ENCODE peak calls at places on chromosomes 13 and 19, in eight cellular contexts. One of them, this sample, is unnamed.

GRCh38 chr13:89066868-89067466 is 1395.8 kb downstream of the SLITRK5 start:
- DNase-seq in stimulated activated CD4-positive, alpha-beta T cell treated with anti-CD3 and anti-CD28 coated beads, Interleukin-2, amount 100 ng/mL, for 48 hours: peak; percentile 4
- DNase-seq in substantia nigra: no peak
- DNase-seq in NCI-H1105 treated with DMSO at 0.1 percent for 48 hours: peak; percentile 1
- DNase-seq in hepatic stellate cell: no peak
- DNase-seq in cardiac muscle cell: peak; percentile 38
- DNase-seq in stimulated activated CD8-positive, alpha-beta memory T cell treated with anti-CD3 and anti-CD28 coated beads, Interleukin-4, amount 100 ng/mL, for 48 hours: peak; percentile 26
- DNase-seq in NCI-H345: peak; percentile 63
- DNase-seq in this sample: peak; percentile 61

GRCh38 chr19:15280048-15280725 is 47.9 kb upstream of the EPHX3 start:
- DNase-seq in stimulated activated CD8-positive, alpha-beta memory T cell treated with anti-CD3 and anti-CD28 coated beads, Interleukin-4, amount 100 ng/mL, for 48 hours: no peak
- DNase-seq in cardiac muscle cell: no peak
- DNase-seq in NCI-H345: no peak
- DNase-seq in stimulated activated CD4-positive, alpha-beta T cell treated with anti-CD3 and anti-CD28 coated beads, Interleukin-2, amount 100 ng/mL, for 48 hours: no peak
- DNase-seq in hepatic stellate cell: no peak
- DNase-seq in substantia nigra: no peak
- DNase-seq in NCI-H1105 treated with DMSO at 0.1 percent for 48 hours: no peak
- DNase-seq in this sample: no peak

GRCh38 chr13:24042710-24043440 is 117.6 kb upstream of the SPATA13 start:
- DNase-seq in hepatic stellate cell: no peak
- DNase-seq in stimulated activated CD4-positive, alpha-beta T cell treated with anti-CD3 and anti-CD28 coated beads, Interleukin-2, amount 100 ng/mL, for 48 hours: no peak
- DNase-seq in NCI-H1105 treated with DMSO at 0.1 percent for 48 hours: no peak
- DNase-seq in cardiac muscle cell: no peak
- DNase-seq in stimulated activated CD8-positive, alpha-beta memory T cell treated with anti-CD3 and anti-CD28 coated beads, Interleukin-4, amount 100 ng/mL, for 48 hours: no peak
- DNase-seq in NCI-H345: no peak
- DNase-seq in substantia nigra: no peak
- DNase-seq in this sample: no peak

GRCh38 chr13:97574926-97575325 is 141.0 kb downstream of the RAP2A start:
- DNase-seq in stimulated activated CD4-positive, alpha-beta T cell treated with anti-CD3 and anti-CD28 coated beads, Interleukin-2, amount 100 ng/mL, for 48 hours: no peak
- DNase-seq in stimulated activated CD8-positive, alpha-beta memory T cell treated with anti-CD3 and anti-CD28 coated beads, Interleukin-4, amount 100 ng/mL, for 48 hours: peak; percentile 28
- DNase-seq in hepatic stellate cell: peak; percentile 35
- DNase-seq in NCI-H1105 treated with DMSO at 0.1 percent for 48 hours: no peak
- DNase-seq in substantia nigra: no peak
- DNase-seq in cardiac muscle cell: peak; percentile 67
- DNase-seq in NCI-H345: peak; percentile 2
- DNase-seq in this sample: peak; percentile 24

GRCh38 chr19:14370169-14370998 is 10.9 kb upstream of the ADGRE5 start:
- DNase-seq in stimulated activated CD8-positive, alpha-beta memory T cell treated with anti-CD3 and anti-CD28 coated beads, Interleukin-4, amount 100 ng/mL, for 48 hours: no peak
- DNase-seq in cardiac muscle cell: no peak
- DNase-seq in NCI-H1105 treated with DMSO at 0.1 percent for 48 hours: no peak
- DNase-seq in hepatic stellate cell: no peak
- DNase-seq in substantia nigra: no peak
- DNase-seq in stimulated activated CD4-positive, alpha-beta T cell treated with anti-CD3 and anti-CD28 coated beads, Interleukin-2, amount 100 ng/mL, for 48 hours: no peak
- DNase-seq in NCI-H345: no peak
- DNase-seq in this sample: no peak

GRCh38 chr13:26941345-26942174 is 181.0 kb upstream of the GPR12 start:
- DNase-seq in NCI-H1105 treated with DMSO at 0.1 percent for 48 hours: no peak
- DNase-seq in hepatic stellate cell: peak; percentile 72
- DNase-seq in substantia nigra: no peak
- DNase-seq in NCI-H345: no peak
- DNase-seq in stimulated activated CD4-positive, alpha-beta T cell treated with anti-CD3 and anti-CD28 coated beads, Interleukin-2, amount 100 ng/mL, for 48 hours: no peak
- DNase-seq in cardiac muscle cell: peak; percentile 66
- DNase-seq in stimulated activated CD8-positive, alpha-beta memory T cell treated with anti-CD3 and anti-CD28 coated beads, Interleukin-4, amount 100 ng/mL, for 48 hours: no peak
- DNase-seq in this sample: no peak

GRCh38 chr13:74891610-74892009 is 590.4 kb downstream of the TBC1D4 start:
- DNase-seq in NCI-H345: no peak
- DNase-seq in NCI-H1105 treated with DMSO at 0.1 percent for 48 hours: no peak
- DNase-seq in substantia nigra: no peak
- DNase-seq in stimulated activated CD4-positive, alpha-beta T cell treated with anti-CD3 and anti-CD28 coated beads, Interleukin-2, amount 100 ng/mL, for 48 hours: no peak
- DNase-seq in hepatic stellate cell: no peak
- DNase-seq in cardiac muscle cell: peak; percentile 52
- DNase-seq in stimulated activated CD8-positive, alpha-beta memory T cell treated with anti-CD3 and anti-CD28 coated beads, Interleukin-4, amount 100 ng/mL, for 48 hours: no peak
- DNase-seq in this sample: no peak

GRCh38 chr13:43446126-43446525 is 340.6 kb downstream of the ENOX1 start:
- DNase-seq in NCI-H1105 treated with DMSO at 0.1 percent for 48 hours: no peak
- DNase-seq in stimulated activated CD8-positive, alpha-beta memory T cell treated with anti-CD3 and anti-CD28 coated beads, Interleukin-4, amount 100 ng/mL, for 48 hours: no peak
- DNase-seq in substantia nigra: no peak
- DNase-seq in hepatic stellate cell: no peak
- DNase-seq in stimulated activated CD4-positive, alpha-beta T cell treated with anti-CD3 and anti-CD28 coated beads, Interleukin-2, amount 100 ng/mL, for 48 hours: no peak
- DNase-seq in cardiac muscle cell: no peak
- DNase-seq in NCI-H345: no peak
- DNase-seq in this sample: no peak

GRCh38 chr13:21557995-21558394 is 46.0 kb downstream of the MICU2 start:
- DNase-seq in NCI-H1105 treated with DMSO at 0.1 percent for 48 hours: no peak
- DNase-seq in stimulated activated CD4-positive, alpha-beta T cell treated with anti-CD3 and anti-CD28 coated beads, Interleukin-2, amount 100 ng/mL, for 48 hours: no peak
- DNase-seq in stimulated activated CD8-positive, alpha-beta memory T cell treated with anti-CD3 and anti-CD28 coated beads, Interleukin-4, amount 100 ng/mL, for 48 hours: no peak
- DNase-seq in cardiac muscle cell: peak; percentile 32
- DNase-seq in NCI-H345: no peak
- DNase-seq in hepatic stellate cell: peak; percentile 18
- DNase-seq in substantia nigra: no peak
- DNase-seq in this sample: no peak

GRCh38 chr13:109151255-109151654 is 521.8 kb downstream of the MYO16 start:
- DNase-seq in cardiac muscle cell: no peak
- DNase-seq in NCI-H1105 treated with DMSO at 0.1 percent for 48 hours: no peak
- DNase-seq in substantia nigra: no peak
- DNase-seq in stimulated activated CD8-positive, alpha-beta memory T cell treated with anti-CD3 and anti-CD28 coated beads, Interleukin-4, amount 100 ng/mL, for 48 hours: no peak
- DNase-seq in hepatic stellate cell: no peak
- DNase-seq in NCI-H345: no peak
- DNase-seq in stimulated activated CD4-positive, alpha-beta T cell treated with anti-CD3 and anti-CD28 coated beads, Interleukin-2, amount 100 ng/mL, for 48 hours: no peak
- DNase-seq in this sample: no peak

GRCh38 chr13:106532111-106532929 is 3.1 kb downstream of the EFNB2 start:
- DNase-seq in NCI-H345: no peak
- DNase-seq in hepatic stellate cell: no peak
- DNase-seq in NCI-H1105 treated with DMSO at 0.1 percent for 48 hours: no peak
- DNase-seq in substantia nigra: no peak
- DNase-seq in stimulated activated CD4-positive, alpha-beta T cell treated with anti-CD3 and anti-CD28 coated beads, Interleukin-2, amount 100 ng/mL, for 48 hours: no peak
- DNase-seq in cardiac muscle cell: peak; percentile 49
- DNase-seq in stimulated activated CD8-positive, alpha-beta memory T cell treated with anti-CD3 and anti-CD28 coated beads, Interleukin-4, amount 100 ng/mL, for 48 hours: no peak
- DNase-seq in this sample: no peak

GRCh38 chr13:111941845-111942447 is 125.0 kb upstream of the SOX1 start:
- DNase-seq in hepatic stellate cell: no peak
- DNase-seq in stimulated activated CD4-positive, alpha-beta T cell treated with anti-CD3 and anti-CD28 coated beads, Interleukin-2, amount 100 ng/mL, for 48 hours: no peak
- DNase-seq in substantia nigra: no peak
- DNase-seq in cardiac muscle cell: no peak
- DNase-seq in NCI-H345: no peak
- DNase-seq in NCI-H1105 treated with DMSO at 0.1 percent for 48 hours: no peak
- DNase-seq in stimulated activated CD8-positive, alpha-beta memory T cell treated with anti-CD3 and anti-CD28 coated beads, Interleukin-4, amount 100 ng/mL, for 48 hours: no peak
- DNase-seq in this sample: no peak

GRCh38 chr13:80338781-80339577 is 1.9 kb downstream of the SPRY2 start:
- DNase-seq in NCI-H1105 treated with DMSO at 0.1 percent for 48 hours: peak; percentile 23
- DNase-seq in stimulated activated CD4-positive, alpha-beta T cell treated with anti-CD3 and anti-CD28 coated beads, Interleukin-2, amount 100 ng/mL, for 48 hours: no peak
- DNase-seq in stimulated activated CD8-positive, alpha-beta memory T cell treated with anti-CD3 and anti-CD28 coated beads, Interleukin-4, amount 100 ng/mL, for 48 hours: peak; percentile 35
- DNase-seq in cardiac muscle cell: peak; percentile 87
- DNase-seq in hepatic stellate cell: peak; percentile 82
- DNase-seq in NCI-H345: peak; percentile 10
- DNase-seq in substantia nigra: peak; percentile 56
- DNase-seq in this sample: peak; percentile 43

GRCh38 chr19:18763674-18764590 is 27.2 kb downstream of the COMP start:
- DNase-seq in stimulated activated CD8-positive, alpha-beta memory T cell treated with anti-CD3 and anti-CD28 coated beads, Interleukin-4, amount 100 ng/mL, for 48 hours: peak; percentile 31
- DNase-seq in hepatic stellate cell: no peak
- DNase-seq in NCI-H345: no peak
- DNase-seq in substantia nigra: no peak
- DNase-seq in stimulated activated CD4-positive, alpha-beta T cell treated with anti-CD3 and anti-CD28 coated beads, Interleukin-2, amount 100 ng/mL, for 48 hours: no peak
- DNase-seq in NCI-H1105 treated with DMSO at 0.1 percent for 48 hours: peak; percentile 77
- DNase-seq in cardiac muscle cell: peak; percentile 41
- DNase-seq in this sample: no peak

GRCh38 chr13:98284677-98285076 is 107.6 kb upstream of the RNF113B start:
- DNase-seq in stimulated activated CD4-positive, alpha-beta T cell treated with anti-CD3 and anti-CD28 coated beads, Interleukin-2, amount 100 ng/mL, for 48 hours: no peak
- DNase-seq in substantia nigra: no peak
- DNase-seq in stimulated activated CD8-positive, alpha-beta memory T cell treated with anti-CD3 and anti-CD28 coated beads, Interleukin-4, amount 100 ng/mL, for 48 hours: no peak
- DNase-seq in hepatic stellate cell: no peak
- DNase-seq in cardiac muscle cell: no peak
- DNase-seq in NCI-H1105 treated with DMSO at 0.1 percent for 48 hours: peak; percentile 60
- DNase-seq in NCI-H345: no peak
- DNase-seq in this sample: no peak

GRCh38 chr19:29965529-29965928 is 23.5 kb downstream of the URI1 start:
- DNase-seq in stimulated activated CD8-positive, alpha-beta memory T cell treated with anti-CD3 and anti-CD28 coated beads, Interleukin-4, amount 100 ng/mL, for 48 hours: no peak
- DNase-seq in hepatic stellate cell: no peak
- DNase-seq in cardiac muscle cell: no peak
- DNase-seq in NCI-H1105 treated with DMSO at 0.1 percent for 48 hours: no peak
- DNase-seq in substantia nigra: no peak
- DNase-seq in stimulated activated CD4-positive, alpha-beta T cell treated with anti-CD3 and anti-CD28 coated beads, Interleukin-2, amount 100 ng/mL, for 48 hours: no peak
- DNase-seq in NCI-H345: no peak
- DNase-seq in this sample: no peak

GRCh38 chr13:39765801-39766463 is 110.5 kb downstream of the COG6 start:
- DNase-seq in substantia nigra: no peak
- DNase-seq in NCI-H345: peak; percentile 71
- DNase-seq in stimulated activated CD8-positive, alpha-beta memory T cell treated with anti-CD3 and anti-CD28 coated beads, Interleukin-4, amount 100 ng/mL, for 48 hours: peak; percentile 45
- DNase-seq in cardiac muscle cell: peak; percentile 40
- DNase-seq in hepatic stellate cell: no peak
- DNase-seq in stimulated activated CD4-positive, alpha-beta T cell treated with anti-CD3 and anti-CD28 coated beads, Interleukin-2, amount 100 ng/mL, for 48 hours: no peak
- DNase-seq in NCI-H1105 treated with DMSO at 0.1 percent for 48 hours: peak; percentile 91
- DNase-seq in this sample: peak; percentile 70

GRCh38 chr13:114043421-114044053 is 69.7 kb upstream of the C13orf46 start:
- DNase-seq in substantia nigra: no peak
- DNase-seq in stimulated activated CD8-positive, alpha-beta memory T cell treated with anti-CD3 and anti-CD28 coated beads, Interleukin-4, amount 100 ng/mL, for 48 hours: no peak
- DNase-seq in NCI-H1105 treated with DMSO at 0.1 percent for 48 hours: no peak
- DNase-seq in NCI-H345: no peak
- DNase-seq in stimulated activated CD4-positive, alpha-beta T cell treated with anti-CD3 and anti-CD28 coated beads, Interleukin-2, amount 100 ng/mL, for 48 hours: no peak
- DNase-seq in hepatic stellate cell: no peak
- DNase-seq in cardiac muscle cell: peak; percentile 96
- DNase-seq in this sample: no peak

GRCh38 chr13:70054572-70054971 is 53.1 kb upstream of the ATXN8OS start:
- DNase-seq in hepatic stellate cell: no peak
- DNase-seq in stimulated activated CD8-positive, alpha-beta memory T cell treated with anti-CD3 and anti-CD28 coated beads, Interleukin-4, amount 100 ng/mL, for 48 hours: no peak
- DNase-seq in substantia nigra: no peak
- DNase-seq in stimulated activated CD4-positive, alpha-beta T cell treated with anti-CD3 and anti-CD28 coated beads, Interleukin-2, amount 100 ng/mL, for 48 hours: no peak
- DNase-seq in NCI-H345: no peak
- DNase-seq in NCI-H1105 treated with DMSO at 0.1 percent for 48 hours: no peak
- DNase-seq in cardiac muscle cell: no peak
- DNase-seq in this sample: no peak

GRCh38 chr19:2317300-2317699 is 9.3 kb upstream of the LINGO3 start:
- DNase-seq in stimulated activated CD8-positive, alpha-beta memory T cell treated with anti-CD3 and anti-CD28 coated beads, Interleukin-4, amount 100 ng/mL, for 48 hours: no peak
- DNase-seq in stimulated activated CD4-positive, alpha-beta T cell treated with anti-CD3 and anti-CD28 coated beads, Interleukin-2, amount 100 ng/mL, for 48 hours: no peak
- DNase-seq in substantia nigra: no peak
- DNase-seq in NCI-H1105 treated with DMSO at 0.1 percent for 48 hours: no peak
- DNase-seq in NCI-H345: no peak
- DNase-seq in cardiac muscle cell: no peak
- DNase-seq in hepatic stellate cell: no peak
- DNase-seq in this sample: no peak

GRCh38 chr19:5339470-5339949 is 1.1 kb downstream of the PTPRS start:
- DNase-seq in hepatic stellate cell: no peak
- DNase-seq in NCI-H345: no peak
- DNase-seq in stimulated activated CD4-positive, alpha-beta T cell treated with anti-CD3 and anti-CD28 coated beads, Interleukin-2, amount 100 ng/mL, for 48 hours: no peak
- DNase-seq in cardiac muscle cell: no peak
- DNase-seq in substantia nigra: no peak
- DNase-seq in stimulated activated CD8-positive, alpha-beta memory T cell treated with anti-CD3 and anti-CD28 coated beads, Interleukin-4, amount 100 ng/mL, for 48 hours: peak; percentile 26
- DNase-seq in NCI-H1105 treated with DMSO at 0.1 percent for 48 hours: no peak
- DNase-seq in this sample: peak; percentile 26

GRCh38 chr13:106291006-106291405 is 244.5 kb downstream of the EFNB2 start:
- DNase-seq in stimulated activated CD4-positive, alpha-beta T cell treated with anti-CD3 and anti-CD28 coated beads, Interleukin-2, amount 100 ng/mL, for 48 hours: no peak
- DNase-seq in substantia nigra: no peak
- DNase-seq in NCI-H1105 treated with DMSO at 0.1 percent for 48 hours: no peak
- DNase-seq in cardiac muscle cell: peak; percentile 44
- DNase-seq in stimulated activated CD8-positive, alpha-beta memory T cell treated with anti-CD3 and anti-CD28 coated beads, Interleukin-4, amount 100 ng/mL, for 48 hours: no peak
- DNase-seq in hepatic stellate cell: no peak
- DNase-seq in NCI-H345: no peak
- DNase-seq in this sample: no peak

GRCh38 chr19:40370997-40371801 is 18.8 kb downstream of the HIPK4 start:
- DNase-seq in cardiac muscle cell: no peak
- DNase-seq in stimulated activated CD4-positive, alpha-beta T cell treated with anti-CD3 and anti-CD28 coated beads, Interleukin-2, amount 100 ng/mL, for 48 hours: no peak
- DNase-seq in NCI-H1105 treated with DMSO at 0.1 percent for 48 hours: no peak
- DNase-seq in substantia nigra: no peak
- DNase-seq in stimulated activated CD8-positive, alpha-beta memory T cell treated with anti-CD3 and anti-CD28 coated beads, Interleukin-4, amount 100 ng/mL, for 48 hours: no peak
- DNase-seq in NCI-H345: no peak
- DNase-seq in hepatic stellate cell: no peak
- DNase-seq in this sample: no peak

GRCh38 chr13:87130401-87130800 is 540.8 kb upstream of the SLITRK5 start:
- DNase-seq in hepatic stellate cell: no peak
- DNase-seq in NCI-H1105 treated with DMSO at 0.1 percent for 48 hours: peak; percentile 54
- DNase-seq in stimulated activated CD8-positive, alpha-beta memory T cell treated with anti-CD3 and anti-CD28 coated beads, Interleukin-4, amount 100 ng/mL, for 48 hours: no peak
- DNase-seq in NCI-H345: peak; percentile 69
- DNase-seq in substantia nigra: no peak
- DNase-seq in stimulated activated CD4-positive, alpha-beta T cell treated with anti-CD3 and anti-CD28 coated beads, Interleukin-2, amount 100 ng/mL, for 48 hours: no peak
- DNase-seq in cardiac muscle cell: no peak
- DNase-seq in this sample: no peak

GRCh38 chr19:47749326-47749725 is 4.0 kb downstream of the NOP53 start:
- DNase-seq in stimulated activated CD8-positive, alpha-beta memory T cell treated with anti-CD3 and anti-CD28 coated beads, Interleukin-4, amount 100 ng/mL, for 48 hours: no peak
- DNase-seq in NCI-H1105 treated with DMSO at 0.1 percent for 48 hours: no peak
- DNase-seq in NCI-H345: no peak
- DNase-seq in cardiac muscle cell: no peak
- DNase-seq in hepatic stellate cell: no peak
- DNase-seq in stimulated activated CD4-positive, alpha-beta T cell treated with anti-CD3 and anti-CD28 coated beads, Interleukin-2, amount 100 ng/mL, for 48 hours: no peak
- DNase-seq in substantia nigra: no peak
- DNase-seq in this sample: no peak

GRCh38 chr19:32037998-32038732 is 307.2 kb upstream of the ZNF507 start:
- DNase-seq in NCI-H1105 treated with DMSO at 0.1 percent for 48 hours: no peak
- DNase-seq in cardiac muscle cell: no peak
- DNase-seq in stimulated activated CD8-positive, alpha-beta memory T cell treated with anti-CD3 and anti-CD28 coated beads, Interleukin-4, amount 100 ng/mL, for 48 hours: no peak
- DNase-seq in stimulated activated CD4-positive, alpha-beta T cell treated with anti-CD3 and anti-CD28 coated beads, Interleukin-2, amount 100 ng/mL, for 48 hours: no peak
- DNase-seq in NCI-H345: no peak
- DNase-seq in substantia nigra: no peak
- DNase-seq in hepatic stellate cell: no peak
- DNase-seq in this sample: no peak

GRCh38 chr13:107459430-107459829 is 755.9 kb downstream of the LIG4 start:
- DNase-seq in stimulated activated CD8-positive, alpha-beta memory T cell treated with anti-CD3 and anti-CD28 coated beads, Interleukin-4, amount 100 ng/mL, for 48 hours: no peak
- DNase-seq in NCI-H1105 treated with DMSO at 0.1 percent for 48 hours: no peak
- DNase-seq in stimulated activated CD4-positive, alpha-beta T cell treated with anti-CD3 and anti-CD28 coated beads, Interleukin-2, amount 100 ng/mL, for 48 hours: no peak
- DNase-seq in cardiac muscle cell: peak; percentile 81
- DNase-seq in NCI-H345: no peak
- DNase-seq in substantia nigra: no peak
- DNase-seq in hepatic stellate cell: peak; percentile 47
- DNase-seq in this sample: no peak

GRCh38 chr19:1774999-1775772 is 21.9 kb downstream of the ONECUT3 start:
- DNase-seq in NCI-H1105 treated with DMSO at 0.1 percent for 48 hours: no peak
- DNase-seq in hepatic stellate cell: no peak
- DNase-seq in NCI-H345: no peak
- DNase-seq in stimulated activated CD4-positive, alpha-beta T cell treated with anti-CD3 and anti-CD28 coated beads, Interleukin-2, amount 100 ng/mL, for 48 hours: peak; percentile 39
- DNase-seq in substantia nigra: no peak
- DNase-seq in cardiac muscle cell: peak; percentile 45
- DNase-seq in stimulated activated CD8-positive, alpha-beta memory T cell treated with anti-CD3 and anti-CD28 coated beads, Interleukin-4, amount 100 ng/mL, for 48 hours: peak; percentile 49
- DNase-seq in this sample: no peak

GRCh38 chr13:76861859-76862258 is 24.3 kb downstream of the KCTD12 start:
- DNase-seq in cardiac muscle cell: no peak
- DNase-seq in substantia nigra: no peak
- DNase-seq in stimulated activated CD4-positive, alpha-beta T cell treated with anti-CD3 and anti-CD28 coated beads, Interleukin-2, amount 100 ng/mL, for 48 hours: no peak
- DNase-seq in NCI-H345: no peak
- DNase-seq in hepatic stellate cell: no peak
- DNase-seq in stimulated activated CD8-positive, alpha-beta memory T cell treated with anti-CD3 and anti-CD28 coated beads, Interleukin-4, amount 100 ng/mL, for 48 hours: no peak
- DNase-seq in NCI-H1105 treated with DMSO at 0.1 percent for 48 hours: no peak
- DNase-seq in this sample: no peak

GRCh38 chr19:11364296-11364904 is 9.2 kb downstream of the PLPPR2 start:
- DNase-seq in hepatic stellate cell: no peak
- DNase-seq in substantia nigra: no peak
- DNase-seq in cardiac muscle cell: no peak
- DNase-seq in stimulated activated CD8-positive, alpha-beta memory T cell treated with anti-CD3 and anti-CD28 coated beads, Interleukin-4, amount 100 ng/mL, for 48 hours: no peak
- DNase-seq in NCI-H345: no peak
- DNase-seq in NCI-H1105 treated with DMSO at 0.1 percent for 48 hours: no peak
- DNase-seq in stimulated activated CD4-positive, alpha-beta T cell treated with anti-CD3 and anti-CD28 coated beads, Interleukin-2, amount 100 ng/mL, for 48 hours: no peak
- DNase-seq in this sample: no peak

GRCh38 chr19:46442808-46443450 is 14.2 kb upstream of the PNMA8C start:
- DNase-seq in hepatic stellate cell: peak; percentile 53
- DNase-seq in stimulated activated CD4-positive, alpha-beta T cell treated with anti-CD3 and anti-CD28 coated beads, Interleukin-2, amount 100 ng/mL, for 48 hours: no peak
- DNase-seq in substantia nigra: no peak
- DNase-seq in stimulated activated CD8-positive, alpha-beta memory T cell treated with anti-CD3 and anti-CD28 coated beads, Interleukin-4, amount 100 ng/mL, for 48 hours: no peak
- DNase-seq in NCI-H345: no peak
- DNase-seq in NCI-H1105 treated with DMSO at 0.1 percent for 48 hours: no peak
- DNase-seq in cardiac muscle cell: peak; percentile 85
- DNase-seq in this sample: no peak

GRCh38 chr19:30253581-30253996 is 118.6 kb upstream of the ZNF536 start:
- DNase-seq in NCI-H345: no peak
- DNase-seq in NCI-H1105 treated with DMSO at 0.1 percent for 48 hours: no peak
- DNase-seq in cardiac muscle cell: no peak
- DNase-seq in stimulated activated CD8-positive, alpha-beta memory T cell treated with anti-CD3 and anti-CD28 coated beads, Interleukin-4, amount 100 ng/mL, for 48 hours: no peak
- DNase-seq in hepatic stellate cell: no peak
- DNase-seq in substantia nigra: no peak
- DNase-seq in stimulated activated CD4-positive, alpha-beta T cell treated with anti-CD3 and anti-CD28 coated beads, Interleukin-2, amount 100 ng/mL, for 48 hours: no peak
- DNase-seq in this sample: no peak

GRCh38 chr13:101150998-101151397 is 265.3 kb downstream of the NALCN start:
- DNase-seq in substantia nigra: no peak
- DNase-seq in NCI-H345: no peak
- DNase-seq in hepatic stellate cell: no peak
- DNase-seq in NCI-H1105 treated with DMSO at 0.1 percent for 48 hours: no peak
- DNase-seq in stimulated activated CD4-positive, alpha-beta T cell treated with anti-CD3 and anti-CD28 coated beads, Interleukin-2, amount 100 ng/mL, for 48 hours: no peak
- DNase-seq in stimulated activated CD8-positive, alpha-beta memory T cell treated with anti-CD3 and anti-CD28 coated beads, Interleukin-4, amount 100 ng/mL, for 48 hours: no peak
- DNase-seq in cardiac muscle cell: peak; percentile 3
- DNase-seq in this sample: peak; percentile 45

GRCh38 chr13:77026783-77027621 is at the start of gene FBXL3:
- DNase-seq in NCI-H345: peak; percentile 86
- DNase-seq in stimulated activated CD4-positive, alpha-beta T cell treated with anti-CD3 and anti-CD28 coated beads, Interleukin-2, amount 100 ng/mL, for 48 hours: peak; percentile 80
- DNase-seq in NCI-H1105 treated with DMSO at 0.1 percent for 48 hours: peak; percentile 72
- DNase-seq in substantia nigra: peak; percentile 86
- DNase-seq in stimulated activated CD8-positive, alpha-beta memory T cell treated with anti-CD3 and anti-CD28 coated beads, Interleukin-4, amount 100 ng/mL, for 48 hours: peak; percentile 83
- DNase-seq in hepatic stellate cell: peak; percentile 91
- DNase-seq in cardiac muscle cell: peak; percentile 96
- DNase-seq in this sample: peak; percentile 77

This sample was measured in NCI-H1436.